ENCODE peak calls at places on chromosomes 12 and 14, in nine cellular contexts. Z, V, S, D, H, Y, M, L and I are unnamed samples.

GRCh38 chr14:80906336-80906735 is 35.2 kb downstream of the CEP128 start:
- DNase-seq in H (no peak), V (no peak), Z (no peak), Y (no peak), D (no peak), M (no peak), S (no peak), L (no peak), I (peak)

GRCh38 chr14:54275997-54276396 is 120.8 kb upstream of the CDKN3 start:
- DNase-seq in Z (no peak), H (no peak), Y (no peak), V (no peak), S (no peak), D (no peak), M (no peak), L (no peak), I (no peak)

GRCh38 chr14:67240168-67240932 is 885 bp upstream of the PALS1 start:
- DNase-seq in L (peak), D (no peak), Y (peak), Z (peak), S (no peak), M (no peak), H (peak), V (peak), I (no peak)

GRCh38 chr14:59321184-59321952 is 132.9 kb downstream of the DAAM1 start:
- DNase-seq in L (no peak), H (peak), D (no peak), Y (no peak), M (no peak), Z (peak), V (no peak), S (no peak), I (peak)

GRCh38 chr12:114682101-114682919 is 1.7 kb downstream of the TBX3 start:
- DNase-seq in H (no peak), Y (no peak), M (no peak), L (no peak), D (no peak), S (no peak), Z (no peak), V (no peak), I (no peak)

GRCh38 chr14:103858063-103858820 is 10.9 kb upstream of the PPP1R13B start:
- DNase-seq in H (no peak), D (no peak), V (no peak), Y (no peak), Z (no peak), L (no peak), M (no peak), S (no peak), I (no peak)

GRCh38 chr14:35940291-35940690 is 114.2 kb downstream of the BRMS1L start:
- DNase-seq in V (no peak), D (no peak), S (no peak), Z (no peak), L (no peak), M (no peak), H (no peak), Y (no peak), I (no peak)

GRCh38 chr12:69936214-69936731 is 111.2 kb downstream of the MYRFL start:
- DNase-seq in V (no peak), M (no peak), H (no peak), S (no peak), Y (peak), D (no peak), Z (no peak), L (no peak), I (no peak)

GRCh38 chr14:90544566-90544965 is 147.7 kb downstream of the CALM1 start:
- DNase-seq in V (no peak), H (no peak), Y (peak), L (no peak), Z (no peak), M (no peak), S (no peak), D (no peak), I (no peak)

GRCh38 chr12:62840311-62840710 is 94.6 kb downstream of the PPM1H start:
- DNase-seq in H (no peak), S (no peak), D (no peak), V (no peak), Y (no peak), L (no peak), Z (peak), M (no peak), I (peak)

GRCh38 chr14:55373784-55374725 is 37.6 kb downstream of the ATG14 start:
- DNase-seq in M (no peak), Z (peak), S (no peak), Y (no peak), V (no peak), H (peak), D (no peak), L (peak), I (no peak)

GRCh38 chr14:25121342-25122129 is 71.6 kb upstream of the STXBP6 start:
- DNase-seq in M (no peak), Y (no peak), L (no peak), D (no peak), Z (peak), V (no peak), S (no peak), H (peak), I (peak)

GRCh38 chr14:61644834-61645233 is 50.5 kb upstream of the HIF1A start:
- DNase-seq in D (peak), M (no peak), Z (no peak), H (no peak), L (no peak), S (no peak), V (no peak), Y (peak), I (no peak)